ENCODE peak calls at places on chromosomes 12 and 14, in five cellular contexts. N is HepG2, H is H1, C is GM12878, O is K562. P is an unnamed sample.

GRCh38 chr14:41280745-41281144 is 325.9 kb upstream of the LRFN5 start:
- DNase-seq in H (no peak), N (no peak), C (no peak), O (no peak), P (no peak)

GRCh38 chr14:72217164-72217563 is 284.9 kb downstream of the RGS6 start:
- DNase-seq in H (no peak), N (no peak), O (no peak), C (no peak), P (no peak)

GRCh38 chr14:104898870-104899510 is 25.7 kb upstream of the PLD4 start:
- DNase-seq in C (no peak), O (no peak), N (no peak), H (no peak), P (no peak)

GRCh38 chr12:115606040-115606439 is 671.5 kb downstream of the MED13L start:
- DNase-seq in O (no peak), H (no peak), C (no peak), N (no peak), P (no peak)

GRCh38 chr14:69625299-69626131 is 14.1 kb downstream of the SUSD6 start:
- DNase-seq in N (no peak), C (peak; percentile 88), H (no peak), O (peak; percentile 62), P (no peak)

GRCh38 chr14:105149146-105149781 is 19.3 kb downstream of the JAG2 start:
- DNase-seq in O (no peak), N (no peak), H (peak; percentile 46), C (no peak), P (no peak)

GRCh38 chr14:25431211-25432076 is 381.5 kb upstream of the STXBP6 start:
- DNase-seq in N (peak; percentile 53), O (peak; percentile 13), H (peak; percentile 65), C (no peak), P (peak; percentile 69)

GRCh38 chr12:131795688-131796410 is 32.3 kb upstream of the MMP17 start:
- DNase-seq in N (no peak), C (no peak), H (peak; percentile 65), O (no peak), P (peak; percentile 47)

GRCh38 chr12:106801167-106801708 is 26.8 kb downstream of the RIC8B start:
- DNase-seq in C (no peak), H (no peak), N (no peak), O (no peak), P (no peak)

GRCh38 chr12:126747530-126748149 is 1519.3 kb upstream of the TMEM132C start:
- DNase-seq in C (no peak), O (peak; percentile 67), H (peak; percentile 87), N (peak; percentile 9), P (peak; percentile 12)

GRCh38 chr14:61147369-61147897 is 133.7 kb downstream of the TMEM30B start:
- DNase-seq in O (no peak), C (no peak), N (no peak), H (no peak), P (no peak)

GRCh38 chr12:78120866-78121590 is 290.3 kb downstream of the NAV3 start:
- DNase-seq in C (no peak), H (no peak), O (no peak), N (no peak), P (no peak)
- TF ChIP-seq ATF2 in C (no peak), H (no peak), O (no peak), N (no peak), P (no peak)

DNA sequence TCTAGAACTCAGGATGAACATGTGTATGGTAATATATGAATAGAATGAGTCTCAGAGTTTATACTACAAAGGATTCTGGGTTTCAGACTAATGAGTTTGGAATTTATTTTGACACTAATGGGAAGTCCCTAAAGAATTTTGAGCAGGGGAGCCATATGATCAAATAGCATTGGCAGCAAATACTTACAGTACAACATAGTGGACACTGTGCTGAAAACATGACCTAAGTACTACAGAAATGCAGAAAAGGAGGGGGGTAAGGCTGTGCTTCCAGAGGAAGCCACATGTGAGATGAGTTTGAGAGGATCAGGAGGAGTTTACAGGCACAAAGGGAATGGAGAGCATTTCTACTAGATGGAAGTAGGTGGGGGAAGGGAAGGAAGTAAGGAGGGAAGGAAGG is 225.8 kb downstream of the C12orf42 start:
- DNase-seq in H (no peak), C (no peak), N (no peak), O (no peak), P (no peak)
- TF ChIP-seq ATF2 in H (no peak), C (no peak), N (no peak), O (no peak), P (no peak)

GRCh38 chr14:65704850-65705249 is 292.3 kb downstream of the FUT8 start:
- DNase-seq in H (no peak), O (no peak), C (no peak), N (no peak), P (no peak)
- TF ChIP-seq ATF2 in H (no peak), O (no peak), C (no peak), N (no peak), P (no peak)

DNA sequence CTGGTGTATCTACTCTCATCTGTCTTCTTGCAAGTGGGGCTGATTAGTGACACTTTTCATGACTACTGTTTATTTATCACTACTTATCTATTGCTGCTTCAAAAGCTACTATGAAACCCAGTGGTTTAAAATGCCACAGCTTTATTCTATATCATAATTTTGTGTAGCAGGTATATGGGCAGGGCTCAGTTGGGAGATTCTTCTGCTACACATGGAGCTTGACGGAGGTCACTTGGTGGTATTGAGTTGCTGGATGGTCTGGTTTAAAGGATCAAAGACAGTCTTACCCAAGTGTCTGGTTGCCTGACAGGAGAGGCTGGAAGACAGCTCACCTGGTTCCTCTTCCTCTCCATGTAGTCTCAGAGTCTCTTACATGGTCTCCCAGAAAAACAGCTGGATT is 222.7 kb downstream of the TMEM132D start:
- DNase-seq in H (no peak), C (no peak), N (no peak), O (no peak), P (no peak)
- TF ChIP-seq ATF2 in H (no peak), C (no peak), N (no peak), O (no peak), P (no peak)

GRCh38 chr14:65239897-65240296 is 137.6 kb upstream of the MAX start:
- DNase-seq in H (no peak), N (no peak), C (no peak), O (no peak), P (no peak)

GRCh38 chr14:65237023-65237814 is 134.9 kb upstream of the MAX start:
- DNase-seq in H (no peak), N (no peak), C (no peak), O (no peak), P (no peak)

GRCh38 chr14:65237956-65238355 is 135.6 kb upstream of the MAX start:
- DNase-seq in H (no peak), C (no peak), N (peak; percentile 84), O (peak; percentile 59), P (no peak)

GRCh38 chr14:65239143-65239672 is 136.9 kb upstream of the MAX start:
- DNase-seq in O (peak; percentile 44), C (no peak), H (no peak), N (peak; percentile 61), P (no peak)

DNA sequence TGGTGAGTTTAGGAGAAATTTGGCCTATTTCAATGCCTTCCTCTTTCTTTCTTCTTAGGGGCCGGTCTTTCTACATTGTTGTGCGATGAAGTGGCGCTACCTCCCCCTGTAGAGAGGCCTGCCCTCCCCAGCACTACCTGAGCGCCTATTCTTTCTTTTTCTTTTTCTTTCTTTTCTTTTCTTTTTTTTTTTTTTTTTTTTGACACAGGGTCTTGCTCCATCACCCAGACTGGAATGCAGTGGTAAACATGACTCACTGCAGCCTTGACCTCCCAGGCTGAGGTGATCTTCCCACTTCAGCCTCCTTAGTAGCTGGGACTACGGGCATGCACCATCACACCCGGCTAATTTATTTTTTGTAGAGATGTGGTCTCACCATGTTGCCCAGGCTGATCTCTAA is 136.1 kb upstream of the MAX start:
- DNase-seq in H (no peak), C (no peak), O (no peak), N (peak; percentile 85), P (no peak)
- TF ChIP-seq ATF2 in H (no peak), C (no peak), O (no peak), N (no peak), P (no peak)

DNA sequence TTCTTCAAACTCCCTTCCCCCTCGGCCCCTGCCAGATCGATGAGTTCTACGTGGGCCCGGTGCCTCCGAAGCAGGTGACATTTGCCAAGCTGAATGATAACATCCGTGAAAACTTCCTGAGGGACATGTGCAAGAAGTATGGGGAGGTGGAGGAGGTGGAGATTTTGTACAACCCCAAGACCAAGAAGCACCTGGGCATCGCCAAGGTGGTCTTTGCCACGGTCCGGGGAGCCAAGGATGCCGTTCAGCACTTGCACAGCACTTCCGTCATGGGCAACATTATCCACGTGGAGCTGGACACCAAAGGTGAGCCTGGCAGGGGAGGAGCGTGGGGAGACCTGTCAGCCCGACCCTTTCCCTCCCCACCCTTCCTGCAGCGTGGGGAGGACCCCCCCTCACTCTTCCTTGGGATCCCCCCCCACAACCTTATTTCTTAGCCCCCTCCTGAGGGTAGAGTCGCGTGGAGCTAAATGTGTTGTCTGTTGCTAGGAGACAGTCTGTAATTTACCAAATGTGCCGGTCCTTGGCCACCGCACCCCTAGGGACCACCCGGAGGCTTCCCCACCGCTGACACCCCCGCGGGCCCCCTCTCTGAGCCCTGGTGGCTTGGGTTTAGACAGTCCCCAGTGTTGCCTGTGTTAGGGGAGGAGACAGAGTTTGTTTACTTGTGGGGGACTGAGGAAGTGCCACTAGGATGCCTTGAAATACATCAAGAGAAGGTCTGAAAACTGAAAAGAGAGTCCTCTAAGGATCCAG is 2.2 kb downstream of the SETD1B start:
- DNase-seq in H (no peak), C (no peak), O (peak; percentile 49), N (no peak), P (no peak)
- TF ChIP-seq ATF2 in H (no peak), C (no peak), O (no peak), N (no peak), P (no peak)

GRCh38 chr12:31238764-31239387 is 87.1 kb downstream of the SINHCAF start:
- DNase-seq in H (peak; percentile 78), N (peak; percentile 58), C (peak; percentile 23), O (peak; percentile 67), P (peak; percentile 76)

GRCh38 chr12:31235868-31236395 is 90.0 kb downstream of the SINHCAF start:
- DNase-seq in N (no peak), O (no peak), C (no peak), H (no peak), P (no peak)

GRCh38 chr12:31234955-31235867 is 90.7 kb downstream of the SINHCAF start:
- DNase-seq in N (peak; percentile 7), H (peak; percentile 66), O (peak; percentile 25), C (no peak), P (peak; percentile 61)

GRCh38 chr12:31234053-31234835 is 91.7 kb downstream of the SINHCAF start:
- DNase-seq in N (no peak), O (no peak), C (no peak), H (no peak), P (no peak)

DNA sequence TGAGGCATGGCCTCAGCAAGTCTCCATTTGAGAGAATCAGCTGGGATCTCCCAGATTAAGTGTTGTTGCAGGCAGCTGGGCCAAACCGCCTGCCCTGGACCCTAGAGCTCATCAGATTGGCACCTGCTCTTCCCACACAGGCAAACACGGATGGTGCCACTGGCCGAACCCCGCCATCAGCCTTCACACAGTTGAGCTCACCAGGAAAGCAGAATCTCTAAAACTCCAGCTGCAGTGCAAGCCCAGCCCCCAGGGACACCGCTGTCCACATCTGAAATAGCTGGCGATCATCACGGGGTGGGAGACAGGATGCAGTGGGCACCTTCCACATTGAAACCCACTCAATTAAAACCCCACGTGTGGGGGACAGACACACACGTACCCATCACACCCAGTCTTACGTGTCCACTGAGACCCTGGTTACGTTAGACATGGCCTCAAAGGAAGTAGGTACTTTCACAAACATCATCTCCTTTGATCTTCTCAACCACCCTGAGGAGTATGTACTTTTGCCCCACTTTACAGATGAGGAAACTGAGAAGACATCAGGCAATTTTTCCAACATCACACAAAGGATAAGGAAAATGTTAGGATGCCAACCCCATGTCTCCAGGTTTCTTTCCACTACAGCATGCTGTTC is 88.8 kb downstream of the SINHCAF start:
- DNase-seq in N (no peak), O (no peak), H (no peak), C (peak; percentile 25), P (no peak)
- TF ChIP-seq ATF2 in N (no peak), O (no peak), H (no peak), C (no peak), P (no peak)

P was measured in WTC11.